ENCODE peak calls at places on chromosomes 11 and 22, in four cellular contexts. Q is heart left ventricle, D is stomach, H is adrenal gland. W is an unnamed sample.
A peak's percentile ranks its signal among the peaks of the same experiment; 100 is the strongest.

GRCh38 chr22:30097861-30098260 is 17.6 kb downstream of the HORMAD2 start:
- DNase-seq in H (no peak), Q (no peak), D (no peak), W (no peak)

GRCh38 chr11:78290293-78291176 is 101.8 kb downstream of the USP35 start:
- DNase-seq in Q (no peak), D (peak; percentile 28), H (no peak), W (no peak)

GRCh38 chr22:49523374-49524008 is 304.2 kb downstream of the BRD1 start:
- DNase-seq in Q (no peak), H (no peak), D (no peak), W (no peak)

GRCh38 chr22:19108807-19109197 is 13.4 kb downstream of the DGCR2 start:
- DNase-seq in Q (no peak), D (no peak), H (no peak), W (no peak)

GRCh38 chr11:76975513-76975912 is 58.7 kb upstream of the B3GNT6 start:
- DNase-seq in H (no peak), D (no peak), Q (no peak), W (no peak)

GRCh38 chr22:42752912-42753311 is 32.2 kb upstream of the A4GALT start:
- DNase-seq in D (no peak), Q (no peak), H (no peak), W (no peak)

GRCh38 chr11:113114452-113115027 is 153.3 kb downstream of the NCAM1 start:
- DNase-seq in D (peak; percentile 80), Q (peak; percentile 64), H (peak; percentile 87), W (no peak)

GRCh38 chr11:46889689-46890475 is 28.5 kb downstream of the LRP4 start:
- DNase-seq in H (peak; percentile 92), D (peak; percentile 81), Q (no peak), W (peak; percentile 95)

GRCh38 chr22:49959782-49960158 is 802 bp upstream of the PIM3 start:
- DNase-seq in D (peak; percentile 66), Q (no peak), H (peak; percentile 74), W (no peak)

GRCh38 chr11:120064341-120064740 is 73.6 kb downstream of the TRIM29 start:
- DNase-seq in H (peak; percentile 15), D (no peak), Q (no peak), W (peak; percentile 85)

GRCh38 chr11:69554849-69555248 is 73.4 kb downstream of the LINC01488 start:
- DNase-seq in H (no peak), Q (no peak), D (no peak), W (no peak)

GRCh38 chr11:68213135-68213515 is at the start of gene KMT5B:
- DNase-seq in D (peak; percentile 59), Q (peak; percentile 80), H (peak; percentile 74), W (no peak)

DNA sequence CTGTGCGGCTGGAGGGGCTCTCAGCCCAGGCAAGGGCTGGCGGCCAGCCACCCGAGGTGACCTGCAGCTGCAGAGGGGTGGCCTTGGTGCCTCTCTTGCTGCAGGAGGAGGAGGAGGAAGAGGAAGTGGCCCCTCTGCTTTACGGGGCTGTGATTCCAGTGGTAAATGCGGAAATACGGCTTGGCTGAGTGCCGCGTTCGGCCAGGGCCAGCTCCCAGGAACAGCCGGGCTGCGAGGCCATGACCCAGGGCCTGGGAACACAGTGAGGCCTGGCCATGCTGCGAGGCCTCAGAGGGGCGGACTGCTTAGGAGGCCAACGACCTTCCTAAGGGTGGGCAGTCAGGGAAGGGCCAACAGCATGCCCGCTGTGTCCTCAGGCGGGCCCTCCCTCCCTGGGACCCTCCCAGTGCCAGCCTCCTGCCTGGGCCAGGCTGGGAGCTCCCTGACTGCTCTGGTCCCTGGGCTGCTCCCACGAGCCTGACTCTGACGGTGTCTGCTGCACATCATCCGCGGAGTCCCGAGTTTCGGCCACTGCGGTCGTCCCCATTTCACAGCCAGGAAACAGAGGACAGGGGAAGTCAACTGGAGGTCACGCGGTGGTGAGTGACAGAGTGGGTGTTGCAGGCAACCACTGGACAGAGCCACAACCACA is 20.8 kb upstream of the PPARA start:
- DNase-seq in D (no peak), Q (peak; percentile 90), H (peak; percentile 86), W (no peak)
- TF ChIP-seq POLR2A in D (no peak), Q (no peak), H (no peak), W (no peak)

DNA sequence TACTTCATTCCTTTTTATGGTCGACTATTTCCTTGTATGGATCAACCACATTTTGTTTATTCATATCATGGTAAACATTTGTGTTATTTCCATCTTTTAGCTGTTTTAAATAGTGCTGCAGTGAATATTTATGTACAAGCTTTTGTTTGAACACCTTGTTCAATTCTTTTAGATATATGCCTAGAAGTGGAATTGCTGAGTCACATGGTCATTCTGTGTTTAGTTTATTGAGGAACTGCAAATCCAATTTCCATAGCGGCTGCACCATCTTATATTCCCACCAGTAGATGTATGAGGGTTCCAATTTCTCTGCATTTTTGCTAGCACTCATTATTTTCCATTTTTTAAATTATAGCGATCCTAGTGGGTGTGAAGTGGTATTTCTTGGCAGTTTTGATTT is 61.4 kb upstream of the GRK2 start:
- DNase-seq in Q (no peak), D (no peak), H (no peak), W (no peak)
- TF ChIP-seq POLR2A in Q (no peak), D (no peak), H (no peak), W (no peak)

DNA sequence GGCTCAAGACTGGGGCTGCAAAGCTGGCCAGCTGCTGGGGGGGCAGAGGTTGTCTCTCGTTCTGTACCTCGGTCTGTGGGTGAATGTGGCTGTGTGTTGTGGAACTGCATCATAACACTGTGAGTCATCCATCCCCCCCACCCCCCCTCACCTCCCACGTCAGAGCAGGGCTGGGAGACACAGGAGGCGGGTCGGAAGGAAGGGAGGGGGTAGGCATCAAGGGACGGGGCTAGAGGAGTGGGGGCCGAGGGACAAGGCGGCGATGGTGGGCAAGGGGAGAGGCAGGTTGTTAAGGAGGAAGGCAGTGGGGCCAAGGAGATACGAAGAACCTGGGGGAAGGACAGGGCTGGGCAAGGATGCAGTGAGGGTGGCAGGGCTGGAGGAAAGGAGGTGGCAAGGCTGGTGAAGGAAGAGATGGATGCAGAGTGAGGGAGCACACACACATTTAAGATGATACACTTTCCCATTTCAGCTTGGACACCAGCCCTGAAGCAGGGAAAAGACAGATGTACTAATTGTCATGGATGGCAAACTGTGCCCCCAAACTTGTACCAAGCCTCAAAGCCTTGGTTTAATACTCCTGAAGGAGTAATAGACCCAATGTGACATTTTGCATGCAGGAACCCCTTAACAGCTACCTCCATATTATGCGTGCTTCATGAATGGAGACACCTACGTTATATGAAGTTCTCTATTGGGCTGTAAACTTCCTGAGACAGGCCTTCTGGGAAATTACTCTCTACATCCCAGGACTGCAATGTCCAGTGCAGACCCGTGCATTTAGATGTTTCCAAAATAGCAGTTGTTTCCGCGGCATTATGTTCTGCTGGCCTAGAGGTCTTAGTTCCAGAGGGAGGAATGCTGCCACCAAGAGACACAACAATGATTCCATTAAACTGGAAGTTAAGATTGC is at the start of gene YPEL4:
- DNase-seq in H (peak; percentile 87), Q (peak; percentile 69), D (no peak), W (peak; percentile 99)
- TF ChIP-seq POLR2A in H (no peak), Q (no peak), D (no peak), W (no peak)

DNA sequence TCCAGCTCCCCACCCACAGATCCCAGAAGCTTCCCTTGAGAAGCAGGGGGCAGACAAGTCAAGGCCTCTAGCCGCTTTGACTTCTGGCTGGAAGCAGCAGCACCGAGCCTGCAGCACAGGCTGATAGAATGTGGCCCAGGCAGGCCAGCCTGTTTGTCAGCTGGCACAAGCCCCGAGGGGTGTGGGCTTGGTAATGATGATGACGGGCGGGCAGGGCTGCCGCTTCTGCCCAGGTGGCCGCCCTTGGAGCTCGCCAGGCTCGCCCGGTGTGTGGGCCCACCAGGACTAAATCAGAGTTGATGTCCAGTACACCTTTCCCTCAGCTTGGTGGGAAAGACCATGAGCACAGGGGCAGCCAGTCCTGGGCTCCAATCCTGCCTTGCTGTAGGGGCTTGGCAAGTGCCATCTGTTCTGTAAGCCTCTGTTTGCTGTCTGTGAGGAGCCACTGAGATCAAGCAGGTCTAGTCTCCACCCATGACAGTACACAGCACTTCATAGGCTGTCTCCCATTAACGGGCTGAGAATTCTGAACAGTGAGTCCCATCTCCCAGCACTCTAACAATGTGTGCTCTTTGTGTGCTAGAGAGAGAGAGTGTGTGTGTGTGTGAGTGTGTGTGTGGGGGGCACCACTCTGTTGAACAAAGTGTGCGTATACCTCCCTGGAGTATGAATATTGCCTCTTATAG is 26.8 kb downstream of the MICAL2 start:
- DNase-seq in D (peak; percentile 51), H (no peak), Q (no peak), W (no peak)
- TF ChIP-seq POLR2A in D (no peak), H (no peak), Q (no peak), W (no peak)

DNA sequence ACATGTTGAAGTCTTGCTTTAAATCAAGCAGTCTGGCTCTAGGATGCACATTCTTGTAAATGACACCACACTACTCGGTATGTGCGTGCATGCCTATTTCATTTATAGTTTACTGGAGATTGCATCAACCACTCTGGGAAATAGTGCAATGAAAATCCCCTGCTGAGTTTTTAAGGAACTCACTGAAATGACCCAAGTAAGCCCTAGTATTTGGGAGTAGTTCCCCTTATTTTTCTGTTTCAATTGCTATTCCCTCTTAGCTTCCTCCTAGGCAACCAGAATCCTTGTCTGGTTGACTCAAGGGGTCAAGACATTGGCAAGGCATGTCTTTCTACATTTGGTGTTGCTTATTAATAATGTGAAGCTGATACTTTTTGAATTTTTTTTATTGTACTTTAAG is 160.2 kb upstream of the LARGE1 start:
- DNase-seq in D (no peak), H (no peak), Q (no peak), W (no peak)
- TF ChIP-seq POLR2A in D (no peak), H (no peak), Q (no peak), W (no peak)

GRCh38 chr11:766106-766940 is 11.0 kb downstream of the GATD1 start:
- DNase-seq in H (no peak), D (no peak), Q (no peak), W (no peak)
- TF ChIP-seq POLR2A in H (no peak), D (no peak), Q (no peak), W (no peak)

W was measured in esophagus muscularis mucosa.